ENCODE peak calls at places on chromosomes 3 and 15, in six cellular contexts. F is astrocyte, X is glutamatergic neuron, H is nephron progenitor cell, P is tibial artery, T is upper lobe of right lung. S is an unnamed sample.

GRCh38 chr3:193096076-193096475 is 144.9 kb upstream of the PLAAT1 start:
- DNase-seq in P (no peak), T (no peak), H (no peak), F (no peak), X (no peak), S (no peak)

GRCh38 chr3:177960014-177960413 is 576.2 kb upstream of the KCNMB2 start:
- DNase-seq in X (no peak), P (no peak), T (no peak), F (peak), H (no peak), S (no peak)

GRCh38 chr15:83653639-83654378 is at the start of gene ADAMTSL3:
- DNase-seq in X (peak), F (peak), T (peak), P (peak), H (peak), S (no peak)

GRCh38 chr3:154893813-154894212 is 186.3 kb upstream of the MME start:
- DNase-seq in X (no peak), T (no peak), H (no peak), P (no peak), F (no peak), S (no peak)

GRCh38 chr3:49903451-49904424 is at the start of gene MST1R:
- DNase-seq in P (peak), H (peak), X (peak), F (no peak), T (peak), S (no peak)

GRCh38 chr3:141151439-141151838 is 80.2 kb upstream of the PXYLP1 start:
- DNase-seq in T (no peak), X (no peak), P (no peak), H (no peak), F (peak), S (no peak)

GRCh38 chr15:80494311-80494710 is 90.1 kb downstream of the ARNT2 start:
- DNase-seq in F (peak), P (no peak), H (no peak), T (no peak), X (no peak), S (no peak)

GRCh38 chr3:123006587-123006986 is 21.0 kb downstream of the SEMA5B start:
- DNase-seq in P (no peak), X (no peak), H (no peak), F (no peak), T (no peak), S (no peak)

GRCh38 chr15:41558400-41559238 is at the start of gene TYRO3:
- DNase-seq in P (peak), X (peak), F (no peak), H (peak), T (peak), S (no peak)

GRCh38 chr3:169144691-169145090 is 518.8 kb downstream of the MECOM start:
- DNase-seq in F (no peak), H (no peak), T (no peak), P (no peak), X (no peak), S (no peak)

GRCh38 chr3:55309336-55309735 is 177.8 kb downstream of the WNT5A start:
- DNase-seq in T (no peak), X (no peak), P (no peak), H (no peak), F (peak), S (no peak)

GRCh38 chr3:24060055-24060454 is 115.0 kb downstream of the NR1D2 start:
- DNase-seq in P (peak), F (peak), H (no peak), T (no peak), X (no peak), S (no peak)

DNA sequence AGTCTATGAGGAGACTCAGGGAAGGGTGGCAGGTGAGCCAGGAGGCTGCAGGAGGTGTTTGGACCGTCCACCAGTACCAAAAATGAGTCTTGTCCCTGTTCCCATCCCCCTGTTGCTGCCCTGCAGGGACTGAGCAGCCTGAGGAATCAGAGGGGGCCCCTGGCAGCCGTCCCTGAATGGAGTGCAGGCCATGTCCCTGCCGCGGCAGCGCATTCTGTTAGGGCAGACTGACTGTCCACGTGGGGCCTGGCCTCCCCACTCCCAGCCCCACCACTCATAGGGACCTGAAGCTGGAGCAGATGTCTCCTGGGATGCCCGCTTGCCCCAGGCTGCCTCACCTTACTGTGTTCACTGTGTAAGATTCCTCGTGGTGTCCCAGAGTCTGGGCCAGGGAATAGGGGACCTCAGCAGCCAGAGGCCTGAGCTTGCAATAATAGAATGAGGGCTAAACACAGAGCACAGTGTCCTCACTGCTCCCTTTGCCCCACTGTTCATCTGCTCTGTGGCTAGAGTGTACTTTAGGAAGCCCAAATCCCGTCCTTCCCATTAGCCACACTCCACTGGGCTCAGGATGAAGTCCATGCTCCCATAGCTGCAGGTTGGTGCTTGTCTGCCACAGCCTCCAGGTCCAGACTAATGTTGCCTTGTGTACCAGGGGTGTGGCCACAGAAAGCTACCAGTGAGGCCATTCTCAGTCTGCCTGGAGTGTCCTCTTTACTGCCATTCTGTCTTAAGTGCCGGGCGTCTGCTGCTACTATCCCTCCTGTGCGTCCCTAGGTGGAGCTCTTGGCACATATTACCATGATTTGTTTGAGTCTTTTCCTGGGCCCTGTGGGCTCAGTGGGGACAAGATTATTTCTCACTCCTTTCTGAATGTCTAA is 63.2 kb downstream of the HCN4 start:
- DNase-seq in P (no peak), F (peak), H (peak), X (peak), T (no peak), S (no peak)
- TF ChIP-seq CTCF in P (no peak), F (peak), H (peak), X (peak), T (peak), S (peak)

GRCh38 chr15:37135225-37135624 is 34.9 kb upstream of the MEIS2 start:
- DNase-seq in H (no peak), X (no peak), P (no peak), F (no peak), T (no peak), S (no peak)
- TF ChIP-seq CTCF in H (peak), X (peak), P (peak), F (peak), T (no peak), S (no peak)

GRCh38 chr15:59338414-59338813 is 34.3 kb downstream of the MYO1E start:
- DNase-seq in X (no peak), P (no peak), F (no peak), H (no peak), T (no peak), S (no peak)
- TF ChIP-seq CTCF in X (no peak), P (no peak), F (no peak), H (no peak), T (no peak), S (no peak)

GRCh38 chr3:152910211-152910610 is 75.3 kb downstream of the P2RY1 start:
- DNase-seq in H (no peak), P (no peak), T (no peak), F (no peak), X (no peak), S (no peak)
- TF ChIP-seq CTCF in H (no peak), P (no peak), T (peak), F (no peak), X (no peak), S (no peak)

GRCh38 chr3:181278468-181279238 is 289.1 kb upstream of the DNAJC19 start:
- DNase-seq in F (no peak), T (no peak), X (no peak), H (no peak), P (no peak), S (no peak)
- TF ChIP-seq CTCF in F (peak), T (peak), X (peak), H (peak), P (no peak), S (peak)

S was measured in chondrocyte.